ENCODE peak calls at places on chromosomes 11 and 22, in eight cellular contexts. K is IMR-90; R is effector memory CD4-positive, alpha-beta T cell; X is Panc1; W is heart right ventricle; U is GM23338; G is RWPE1; F is H1. J is an unnamed sample.

GRCh38 chr22:38788016-38788415 is 5.9 kb downstream of the DNAL4 start:
- DNase-seq in K (peak; percentile 60), R (no peak), X (no peak), W (peak; percentile 36), U (no peak), G (no peak), F (no peak), J (no peak)

GRCh38 chr22:41862530-41863266 is 29.8 kb downstream of the SREBF2 start:
- DNase-seq in K (peak; percentile 25), R (no peak), X (no peak), W (no peak), U (no peak), G (no peak), F (no peak), J (no peak)

GRCh38 chr22:17266261-17266971 is 47.2 kb upstream of the ADA2 start:
- DNase-seq in K (no peak), R (no peak), X (no peak), W (peak; percentile 66), U (peak; percentile 90), G (no peak), F (peak; percentile 71), J (no peak)

GRCh38 chr11:61487342-61488025 is 21.1 kb upstream of the LRRC10B start:
- DNase-seq in K (no peak), R (no peak), X (no peak), W (no peak), U (no peak), G (no peak), F (no peak), J (no peak)

GRCh38 chr22:38304526-38304925 is 12.7 kb downstream of the CSNK1E start:
- DNase-seq in K (no peak), R (no peak), X (no peak), W (peak; percentile 73), U (no peak), G (no peak), F (no peak), J (no peak)

GRCh38 chr22:49959782-49960158 is 802 bp upstream of the PIM3 start:
- DNase-seq in K (no peak), R (no peak), X (no peak), W (no peak), U (peak; percentile 62), G (peak; percentile 38), F (no peak), J (no peak)

GRCh38 chr11:68438658-68439259 is 21.8 kb upstream of the PPP6R3 start:
- DNase-seq in K (no peak), R (no peak), X (no peak), W (no peak), U (no peak), G (no peak), F (no peak), J (no peak)

GRCh38 chr22:26763633-26764295 is 106.4 kb downstream of the MIAT start:
- DNase-seq in K (peak; percentile 45), R (no peak), X (no peak), W (no peak), U (no peak), G (peak; percentile 3), F (no peak), J (no peak)

GRCh38 chr11:100484948-100485347 is 202.1 kb upstream of the ARHGAP42 start:
- DNase-seq in K (no peak), R (no peak), X (no peak), W (no peak), U (no peak), G (peak; percentile 66), F (no peak), J (peak; percentile 16)

GRCh38 chr11:64070301-64070656 is 34.5 kb downstream of the FLRT1 start:
- DNase-seq in K (no peak), R (no peak), X (no peak), W (no peak), U (peak; percentile 51), G (no peak), F (no peak), J (no peak)

GRCh38 chr11:61149624-61150615 is 11.3 kb downstream of the VPS37C start:
- DNase-seq in K (peak; percentile 63), R (no peak), X (no peak), W (no peak), U (peak; percentile 64), G (peak; percentile 45), F (no peak), J (no peak)

GRCh38 chr11:117623831-117624271 is 173.2 kb downstream of the DSCAML1 start:
- DNase-seq in K (no peak), R (no peak), X (no peak), W (no peak), U (no peak), G (no peak), F (no peak), J (no peak)

GRCh38 chr11:128422576-128423370 is 164.6 kb downstream of the ETS1 start:
- DNase-seq in K (no peak), R (peak; percentile 78), X (no peak), W (peak; percentile 80), U (no peak), G (no peak), F (no peak), J (no peak)

GRCh38 chr22:49503896-49504521 is 323.7 kb downstream of the BRD1 start:
- DNase-seq in K (no peak), R (no peak), X (no peak), W (no peak), U (no peak), G (no peak), F (no peak), J (no peak)

GRCh38 chr11:39011822-39012221 is 2413.8 kb upstream of the RAG2 start:
- DNase-seq in K (no peak), R (no peak), X (no peak), W (no peak), U (no peak), G (no peak), F (no peak), J (no peak)

GRCh38 chr11:15835705-15836411 is 520.5 kb downstream of the SOX6 start:
- DNase-seq in K (no peak), R (no peak), X (no peak), W (no peak), U (no peak), G (no peak), F (no peak), J (no peak)

GRCh38 chr11:126115820-126116319 is 53.2 kb upstream of the CDON start:
- DNase-seq in K (peak; percentile 95), R (no peak), X (peak; percentile 8), W (peak; percentile 75), U (peak; percentile 39), G (no peak), F (no peak), J (peak; percentile 36)

GRCh38 chr11:66231561-66231960 is 36.9 kb upstream of the RAB1B start:
- DNase-seq in K (no peak), R (no peak), X (no peak), W (no peak), U (no peak), G (no peak), F (no peak), J (no peak)

GRCh38 chr11:132077416-132077815 is 707.0 kb downstream of the NTM start:
- DNase-seq in K (no peak), R (no peak), X (no peak), W (no peak), U (no peak), G (no peak), F (no peak), J (no peak)
- H3K27ac ChIP-seq in K (no peak overlapping the region), R (no peak overlapping the region), X (no peak overlapping the region), W (no peak overlapping the region), U (no peak overlapping the region), G (no peak overlapping the region), F (no peak overlapping the region), J (peak overlapping the region; percentile 75)

GRCh38 chr11:114036958-114037357 is 22.6 kb upstream of the ZBTB16 start:
- DNase-seq in K (no peak), R (no peak), X (no peak), W (no peak), U (no peak), G (no peak), F (no peak), J (no peak)
- H3K27ac ChIP-seq in K (no peak overlapping the region), R (no peak overlapping the region), X (no peak overlapping the region), W (peak overlapping the region; percentile 39), U (no peak overlapping the region), G (no peak overlapping the region), F (no peak overlapping the region), J (no peak overlapping the region)

GRCh38 chr11:119100246-119100959 is 1.2 kb downstream of the DPAGT1 start:
- DNase-seq in K (peak; percentile 54), R (no peak), X (peak; percentile 51), W (no peak), U (peak; percentile 61), G (no peak), F (no peak), J (no peak)
- H3K27ac ChIP-seq in K (no peak overlapping the region), R (no peak overlapping the region), X (peak overlapping the region; percentile 99), W (no peak overlapping the region), U (peak overlapping the region; percentile 90), G (peak overlapping the region; percentile 97), F (no peak overlapping the region), J (peak overlapping the region; percentile 95)

GRCh38 chr22:23177197-23177596 is 3.1 kb upstream of the BCR start:
- DNase-seq in K (no peak), R (no peak), X (no peak), W (no peak), U (no peak), G (no peak), F (no peak), J (no peak)

GRCh38 chr22:23179381-23180294 is 671 bp upstream of the BCR start:
- DNase-seq in K (no peak), R (no peak), X (no peak), W (no peak), U (peak; percentile 28), G (no peak), F (no peak), J (no peak)

GRCh38 chr22:23180301-23180892 is at the start of gene BCR:
- DNase-seq in K (peak; percentile 65), R (peak; percentile 52), X (no peak), W (peak; percentile 69), U (peak; percentile 78), G (peak; percentile 59), F (no peak), J (no peak)

GRCh38 chr22:23176645-23177027 is 3.7 kb upstream of the BCR start:
- DNase-seq in K (no peak), R (no peak), X (no peak), W (no peak), U (no peak), G (no peak), F (no peak), J (no peak)

GRCh38 chr22:23178512-23179254 is 1.6 kb upstream of the BCR start:
- DNase-seq in K (peak; percentile 38), R (peak; percentile 50), X (peak; percentile 28), W (peak; percentile 60), U (peak; percentile 88), G (peak; percentile 67), F (peak; percentile 90), J (no peak)
- H3K27ac ChIP-seq in K (no peak overlapping the region), R (no peak overlapping the region), X (no peak overlapping the region), W (no peak overlapping the region), U (no peak overlapping the region), G (peak overlapping the region; percentile 81), F (no peak overlapping the region), J (peak overlapping the region; percentile 56)

GRCh38 chr22:30396871-30397655 is at the start of gene SEC14L2:
- DNase-seq in K (peak; percentile 26), R (peak; percentile 37), X (no peak), W (peak; percentile 38), U (peak; percentile 85), G (peak; percentile 53), F (peak; percentile 83), J (no peak)
- H3K27ac ChIP-seq in K (peak within 1 kb of the TSS; percentile 63), R (no peak within 1 kb of the TSS), X (peak within 1 kb of the TSS; percentile 42), W (no peak within 1 kb of the TSS), U (no peak within 1 kb of the TSS), G (peak within 1 kb of the TSS; percentile 82), F (no peak within 1 kb of the TSS), J (peak within 1 kb of the TSS; percentile 72)